ENCODE peak calls at places on chromosomes 11 and 22, in four cellular contexts. One of them, this sample, is unnamed. For H3K4me1 and H3K9me3, the result is how much of the 10 kb centered on the place peaks cover.

GRCh38 chr11:19349340-19350025 is 108.7 kb upstream of the E2F8 start:
- DNase-seq in OCI-LY7: no peak
- DNase-seq in neural progenitor cell: no peak
- DNase-seq in endothelial cell of umbilical vein: no peak
- DNase-seq in this sample: no peak

GRCh38 chr11:122757201-122757600 is 81.1 kb upstream of the CRTAM start:
- DNase-seq in OCI-LY7: no peak
- DNase-seq in neural progenitor cell: no peak
- DNase-seq in endothelial cell of umbilical vein: no peak
- DNase-seq in this sample: no peak

GRCh38 chr11:4619514-4619913 is 11.5 kb upstream of the TRIM68 start:
- DNase-seq in OCI-LY7: no peak
- DNase-seq in neural progenitor cell: no peak
- DNase-seq in endothelial cell of umbilical vein: no peak
- DNase-seq in this sample: no peak

GRCh38 chr11:110737591-110737990 is 25.4 kb upstream of the ARHGAP20 start:
- DNase-seq in OCI-LY7: no peak
- DNase-seq in neural progenitor cell: no peak
- DNase-seq in endothelial cell of umbilical vein: no peak
- DNase-seq in this sample: no peak

GRCh38 chr11:99934008-99934407 is 753.1 kb upstream of the ARHGAP42 start:
- DNase-seq in OCI-LY7: no peak
- DNase-seq in neural progenitor cell: no peak
- DNase-seq in endothelial cell of umbilical vein: no peak
- DNase-seq in this sample: no peak

GRCh38 chr22:39612811-39613548 is 42.4 kb downstream of the CACNA1I start:
- DNase-seq in OCI-LY7: no peak
- DNase-seq in neural progenitor cell: no peak
- DNase-seq in endothelial cell of umbilical vein: no peak
- DNase-seq in this sample: no peak

GRCh38 chr11:62881579-62882427 is 1.1 kb downstream of the SLC3A2 start:
- DNase-seq in OCI-LY7: peak
- DNase-seq in neural progenitor cell: peak
- DNase-seq in endothelial cell of umbilical vein: peak
- DNase-seq in this sample: peak

GRCh38 chr11:18011633-18012313 is 1.1 kb downstream of the SERGEF start:
- DNase-seq in OCI-LY7: no peak
- DNase-seq in neural progenitor cell: peak
- DNase-seq in endothelial cell of umbilical vein: no peak
- DNase-seq in this sample: no peak

GRCh38 chr11:44658451-44658850 is 68.3 kb upstream of the TSPAN18 start:
- DNase-seq in OCI-LY7: no peak
- DNase-seq in neural progenitor cell: peak
- DNase-seq in endothelial cell of umbilical vein: peak
- DNase-seq in this sample: no peak

GRCh38 chr11:1200611-1201191 is 22.2 kb upstream of the MUC5B start:
- DNase-seq in OCI-LY7: no peak
- DNase-seq in neural progenitor cell: no peak
- DNase-seq in endothelial cell of umbilical vein: no peak
- DNase-seq in this sample: no peak

GRCh38 chr11:65899356-65900124 is 648 bp downstream of the FOSL1 start:
- DNase-seq in OCI-LY7: peak
- DNase-seq in neural progenitor cell: peak
- DNase-seq in endothelial cell of umbilical vein: peak
- DNase-seq in this sample: no peak

GRCh38 chr11:10584071-10584501 is 15.6 kb upstream of the LYVE1 start:
- DNase-seq in OCI-LY7: no peak
- DNase-seq in neural progenitor cell: no peak
- DNase-seq in endothelial cell of umbilical vein: peak
- DNase-seq in this sample: no peak

GRCh38 chr11:44267366-44268072 is 42.4 kb downstream of the ALX4 start:
- DNase-seq in OCI-LY7: no peak
- DNase-seq in neural progenitor cell: no peak
- DNase-seq in endothelial cell of umbilical vein: no peak
- DNase-seq in this sample: no peak

GRCh38 chr22:20267441-20268288 is 453 bp downstream of the RTN4R start:
- DNase-seq in OCI-LY7: no peak
- DNase-seq in neural progenitor cell: peak
- DNase-seq in endothelial cell of umbilical vein: no peak
- DNase-seq in this sample: peak

GRCh38 chr11:94330789-94331188 is 26.4 kb downstream of the IZUMO1R start:
- DNase-seq in OCI-LY7: no peak
- DNase-seq in neural progenitor cell: no peak
- DNase-seq in endothelial cell of umbilical vein: no peak
- DNase-seq in this sample: no peak

GRCh38 chr11:71131861-71132260 is 120.5 kb downstream of the SHANK2 start:
- DNase-seq in OCI-LY7: no peak
- DNase-seq in neural progenitor cell: peak
- DNase-seq in endothelial cell of umbilical vein: no peak
- DNase-seq in this sample: no peak

GRCh38 chr22:24986816-24987215 is 34.3 kb downstream of the KIAA1671 start:
- DNase-seq in OCI-LY7: no peak
- DNase-seq in neural progenitor cell: no peak
- DNase-seq in endothelial cell of umbilical vein: no peak
- DNase-seq in this sample: no peak

GRCh38 chr11:65411681-65412070 is 10.9 kb upstream of the NEAT1 start:
- DNase-seq in OCI-LY7: no peak
- DNase-seq in neural progenitor cell: no peak
- DNase-seq in endothelial cell of umbilical vein: no peak
- DNase-seq in this sample: no peak

GRCh38 chr11:73797457-73797856 is 9.8 kb downstream of the MRPL48 start:
- DNase-seq in OCI-LY7: no peak
- DNase-seq in neural progenitor cell: no peak
- DNase-seq in endothelial cell of umbilical vein: no peak
- DNase-seq in this sample: no peak

GRCh38 chr11:12765428-12765827 is 91.2 kb downstream of the TEAD1 start:
- DNase-seq in OCI-LY7: peak
- DNase-seq in neural progenitor cell: no peak
- DNase-seq in endothelial cell of umbilical vein: no peak
- DNase-seq in this sample: no peak

GRCh38 chr22:30823015-30823370 is 128.3 kb downstream of the OSBP2 start:
- DNase-seq in OCI-LY7: no peak
- DNase-seq in neural progenitor cell: peak
- DNase-seq in endothelial cell of umbilical vein: no peak
- DNase-seq in this sample: no peak

GRCh38 chr11:121153472-121153871 is 52.4 kb downstream of the TECTA start:
- DNase-seq in OCI-LY7: no peak
- DNase-seq in neural progenitor cell: peak
- DNase-seq in endothelial cell of umbilical vein: no peak
- DNase-seq in this sample: no peak

GRCh38 chr11:106656646-106657045 is 361.6 kb downstream of the GUCY1A2 start:
- DNase-seq in OCI-LY7: no peak
- DNase-seq in neural progenitor cell: no peak
- DNase-seq in endothelial cell of umbilical vein: no peak
- DNase-seq in this sample: no peak

GRCh38 chr11:111302298-111302697 is 4.0 kb downstream of the POU2AF3 start:
- DNase-seq in OCI-LY7: peak
- DNase-seq in neural progenitor cell: no peak
- DNase-seq in endothelial cell of umbilical vein: no peak
- DNase-seq in this sample: peak

GRCh38 chr11:107840120-107840479 is 18.5 kb downstream of the SLC35F2 start:
- DNase-seq in OCI-LY7: no peak
- DNase-seq in neural progenitor cell: no peak
- DNase-seq in endothelial cell of umbilical vein: no peak
- DNase-seq in this sample: no peak

GRCh38 chr11:31875861-31876625 is 64.9 kb upstream of the PAX6 start:
- DNase-seq in OCI-LY7: no peak
- DNase-seq in neural progenitor cell: peak
- DNase-seq in endothelial cell of umbilical vein: no peak
- DNase-seq in this sample: no peak

GRCh38 chr11:34331736-34332135 is 26.1 kb downstream of the ABTB2 start:
- DNase-seq in OCI-LY7: no peak
- DNase-seq in neural progenitor cell: no peak
- DNase-seq in endothelial cell of umbilical vein: no peak
- DNase-seq in this sample: no peak

GRCh38 chr11:120532511-120533196 is 21.1 kb downstream of the GRIK4 start:
- DNase-seq in OCI-LY7: no peak
- DNase-seq in neural progenitor cell: peak
- DNase-seq in endothelial cell of umbilical vein: no peak
- DNase-seq in this sample: no peak

GRCh38 chr22:46110215-46110614 is 40.1 kb upstream of the PPARA start:
- DNase-seq in OCI-LY7: no peak
- DNase-seq in neural progenitor cell: no peak
- DNase-seq in endothelial cell of umbilical vein: no peak
- DNase-seq in this sample: no peak

GRCh38 chr11:75272391-75272790 is 31.8 kb downstream of the TPBGL start:
- DNase-seq in OCI-LY7: no peak
- DNase-seq in neural progenitor cell: no peak
- DNase-seq in endothelial cell of umbilical vein: no peak
- DNase-seq in this sample: no peak

GRCh38 chr22:16925407-16925966 is 82.5 kb downstream of the GAB4 start:
- DNase-seq in OCI-LY7: no peak
- DNase-seq in neural progenitor cell: no peak
- DNase-seq in endothelial cell of umbilical vein: no peak
- DNase-seq in this sample: no peak

GRCh38 chr11:46134061-46134460 is 12.8 kb upstream of the PHF21A start:
- DNase-seq in OCI-LY7: no peak
- DNase-seq in neural progenitor cell: no peak
- DNase-seq in endothelial cell of umbilical vein: no peak
- DNase-seq in this sample: no peak

GRCh38 chr11:93236741-93237675 is 39.2 kb upstream of the SLC36A4 start:
- DNase-seq in OCI-LY7: peak
- DNase-seq in neural progenitor cell: peak
- DNase-seq in endothelial cell of umbilical vein: peak
- DNase-seq in this sample: no peak

DNA sequence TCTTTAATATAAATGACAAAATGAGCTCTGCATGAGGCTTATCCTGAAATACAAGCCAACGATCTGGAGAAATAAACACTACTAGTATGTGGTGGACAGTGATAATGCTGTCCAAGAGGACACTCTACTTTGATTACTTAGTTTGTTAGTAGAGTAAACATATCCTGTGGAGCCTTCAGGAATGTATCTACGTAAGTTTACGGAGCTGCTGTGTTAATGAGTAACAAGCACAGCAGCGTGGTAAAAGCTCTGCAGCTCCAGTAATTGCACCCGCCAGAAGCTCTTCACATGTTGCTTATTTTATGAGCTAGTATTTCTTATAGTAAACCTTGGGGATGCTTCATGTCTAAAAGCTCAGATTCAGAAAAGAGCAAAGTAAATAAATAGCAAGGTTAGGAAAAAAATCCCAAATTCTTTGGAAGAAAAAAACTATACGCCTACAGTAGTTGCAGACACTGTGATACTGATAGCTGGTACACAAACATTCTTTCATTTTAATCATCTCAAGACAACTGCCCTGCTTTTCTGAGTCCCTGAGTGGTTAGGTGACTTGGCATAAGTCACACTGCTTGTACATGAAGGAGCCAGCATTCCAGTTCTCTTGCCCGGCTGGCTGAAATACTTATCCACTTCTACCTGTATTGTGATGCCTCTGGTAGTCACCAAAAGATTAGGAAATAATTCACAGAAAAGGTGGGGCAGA is 32.7 kb upstream of the CCDC34 start:
- DNase-seq in OCI-LY7: no peak
- DNase-seq in neural progenitor cell: peak
- DNase-seq in endothelial cell of umbilical vein: no peak
- DNase-seq in this sample: no peak
- H3K4me1 ChIP-seq in OCI-LY7: under half
- H3K4me1 ChIP-seq in neural progenitor cell: half or more
- H3K4me1 ChIP-seq in endothelial cell of umbilical vein: under half
- H3K4me1 ChIP-seq in this sample: under half

GRCh38 chr22:42673898-42674390 is 24.8 kb upstream of the CYB5R3 start:
- DNase-seq in OCI-LY7: no peak
- DNase-seq in neural progenitor cell: no peak
- DNase-seq in endothelial cell of umbilical vein: peak
- DNase-seq in this sample: no peak
- H3K9me3 ChIP-seq in OCI-LY7: under half
- H3K9me3 ChIP-seq in neural progenitor cell: under half
- H3K9me3 ChIP-seq in endothelial cell of umbilical vein: under half
- H3K9me3 ChIP-seq in this sample: under half

DNA sequence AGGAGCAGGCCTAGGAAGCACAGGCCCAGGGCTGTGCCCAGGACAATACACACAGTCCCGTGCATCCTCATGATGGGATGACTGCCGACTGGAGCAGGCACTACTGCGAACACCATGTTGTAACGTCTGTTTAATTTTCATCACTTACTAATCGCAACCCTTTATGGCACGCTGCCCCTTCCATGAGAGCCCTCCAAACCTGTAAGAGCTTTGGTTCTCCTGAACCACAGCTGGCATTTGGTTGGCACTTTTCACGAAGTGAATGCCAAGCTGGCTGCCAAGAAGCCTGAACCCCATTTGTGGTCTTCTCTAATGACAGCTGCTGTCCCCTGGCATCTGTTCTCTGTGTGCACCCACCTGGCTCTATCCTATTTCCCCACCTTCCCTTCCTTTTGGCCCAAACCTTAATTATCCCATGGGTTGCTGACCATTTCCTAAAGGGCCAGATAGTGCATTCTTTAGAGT is 36.5 kb downstream of the APOL1 start:
- DNase-seq in OCI-LY7: no peak
- DNase-seq in neural progenitor cell: no peak
- DNase-seq in endothelial cell of umbilical vein: no peak
- DNase-seq in this sample: peak
- H3K4me3 ChIP-seq in OCI-LY7: no peak
- H3K4me3 ChIP-seq in neural progenitor cell: no peak
- H3K4me3 ChIP-seq in endothelial cell of umbilical vein: no peak
- H3K4me3 ChIP-seq in this sample: no peak

GRCh38 chr11:72721276-72721675 is 30.9 kb downstream of the ARAP1 start:
- DNase-seq in OCI-LY7: no peak
- DNase-seq in neural progenitor cell: no peak
- DNase-seq in endothelial cell of umbilical vein: peak
- DNase-seq in this sample: no peak

GRCh38 chr11:72719144-72719543 is 33.1 kb downstream of the ARAP1 start:
- DNase-seq in OCI-LY7: no peak
- DNase-seq in neural progenitor cell: no peak
- DNase-seq in endothelial cell of umbilical vein: no peak
- DNase-seq in this sample: no peak

GRCh38 chr11:72719551-72719950 is 32.7 kb downstream of the ARAP1 start:
- DNase-seq in OCI-LY7: no peak
- DNase-seq in neural progenitor cell: no peak
- DNase-seq in endothelial cell of umbilical vein: no peak
- DNase-seq in this sample: no peak

GRCh38 chr11:72720806-72721205 is 31.4 kb downstream of the ARAP1 start:
- DNase-seq in OCI-LY7: no peak
- DNase-seq in neural progenitor cell: no peak
- DNase-seq in endothelial cell of umbilical vein: peak
- DNase-seq in this sample: no peak

GRCh38 chr11:72720047-72720446 is 32.2 kb downstream of the ARAP1 start:
- DNase-seq in OCI-LY7: no peak
- DNase-seq in neural progenitor cell: no peak
- DNase-seq in endothelial cell of umbilical vein: no peak
- DNase-seq in this sample: no peak
- H3K4me1 ChIP-seq in OCI-LY7: under half
- H3K4me1 ChIP-seq in neural progenitor cell: under half
- H3K4me1 ChIP-seq in endothelial cell of umbilical vein: under half
- H3K4me1 ChIP-seq in this sample: under half

DNA sequence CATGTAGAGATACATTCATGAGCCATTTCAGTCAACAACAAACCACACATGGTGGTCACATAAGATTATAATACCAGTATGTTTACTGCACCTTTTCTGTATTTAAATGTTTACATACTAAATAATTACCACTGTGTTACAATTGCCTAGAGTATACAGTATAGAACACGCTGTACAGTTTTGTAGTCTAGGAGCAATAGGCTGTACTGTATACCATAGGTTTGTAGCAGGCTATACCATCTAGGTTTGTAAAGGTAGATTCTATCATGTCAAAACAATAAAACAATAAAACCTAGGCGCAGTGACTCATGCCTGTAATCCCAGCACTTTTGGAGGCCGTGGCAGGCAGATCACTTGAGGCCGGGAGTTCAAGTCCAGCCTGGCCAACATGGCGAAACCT is 1.1 kb downstream of the TRIM48 start:
- DNase-seq in OCI-LY7: no peak
- DNase-seq in neural progenitor cell: no peak
- DNase-seq in endothelial cell of umbilical vein: no peak
- DNase-seq in this sample: no peak
- H3K9me3 ChIP-seq in OCI-LY7: under half
- H3K9me3 ChIP-seq in neural progenitor cell: under half
- H3K9me3 ChIP-seq in endothelial cell of umbilical vein: under half
- H3K9me3 ChIP-seq in this sample: under half